ENCODE peak calls at places on chromosomes 12 and 14, in nine cellular contexts. W, S, V, X, N, U, Y, B and R are unnamed samples.

GRCh38 chr12:90546511-90546910 is 408.5 kb downstream of the CCER1 start:
- DNase-seq in W (no peak), V (no peak), U (no peak), N (no peak), S (no peak), Y (no peak), X (no peak), B (no peak), R (no peak)

GRCh38 chr14:57962293-57962996 is 96.6 kb upstream of the SLC35F4 start:
- DNase-seq in N (no peak), U (no peak), W (no peak), S (no peak), V (peak; percentile 95), Y (no peak), X (no peak), B (peak; percentile 94), R (no peak)

GRCh38 chr12:57610553-57611115 is 601 bp upstream of the ARHGEF25 start:
- DNase-seq in W (peak; percentile 73), V (peak; percentile 51), U (no peak), N (no peak), X (no peak), Y (no peak), B (peak; percentile 61), S (no peak), R (no peak)

GRCh38 chr12:25767613-25768012 is 190.9 kb upstream of the RASSF8 start:
- DNase-seq in Y (no peak), X (no peak), V (no peak), U (no peak), S (no peak), N (no peak), W (no peak), B (no peak), R (no peak)

GRCh38 chr14:95262511-95262891 is 57.2 kb downstream of the CLMN start:
- DNase-seq in N (no peak), V (no peak), U (no peak), S (no peak), X (no peak), B (no peak), W (no peak), Y (no peak), R (no peak)

GRCh38 chr12:114131824-114132223 is 165.7 kb upstream of the RBM19 start:
- DNase-seq in V (peak; percentile 56), U (no peak), B (no peak), N (no peak), Y (no peak), X (no peak), S (no peak), W (no peak), R (no peak)

GRCh38 chr12:15038137-15038536 is 65.3 kb downstream of the PDE6H start:
- DNase-seq in U (no peak), W (no peak), V (no peak), X (no peak), Y (no peak), B (no peak), N (no peak), S (no peak), R (no peak)

GRCh38 chr12:109065154-109065852 is 12.9 kb downstream of the USP30 start:
- DNase-seq in Y (no peak), B (no peak), X (no peak), U (no peak), V (no peak), S (no peak), N (no peak), W (no peak), R (no peak)

GRCh38 chr12:6549379-6550151 is 6.3 kb downstream of the IFFO1 start:
- DNase-seq in V (no peak), X (no peak), N (no peak), S (no peak), B (no peak), U (no peak), Y (no peak), W (no peak), R (no peak)

GRCh38 chr14:81269100-81269978 is 48.6 kb upstream of the GTF2A1 start:
- DNase-seq in W (no peak), Y (no peak), N (no peak), V (peak; percentile 84), S (peak; percentile 77), U (no peak), B (peak; percentile 65), X (peak; percentile 68), R (peak; percentile 69)

GRCh38 chr14:53954551-53955233 is 1.9 kb downstream of the BMP4 start:
- DNase-seq in V (no peak), S (peak; percentile 31), U (peak; percentile 69), X (peak; percentile 21), Y (no peak), B (peak; percentile 57), N (no peak), W (peak; percentile 26), R (peak; percentile 46)

GRCh38 chr12:95820096-95820703 is 29.6 kb upstream of the NTN4 start:
- DNase-seq in S (peak; percentile 69), W (no peak), Y (no peak), N (no peak), X (peak; percentile 75), V (peak; percentile 64), B (peak; percentile 50), U (no peak), R (peak; percentile 57)

GRCh38 chr12:19085090-19085489 is 44.4 kb upstream of the PLEKHA5 start:
- DNase-seq in U (no peak), S (peak; percentile 30), V (no peak), N (no peak), Y (no peak), B (no peak), X (no peak), W (no peak), R (no peak)

GRCh38 chr12:5022465-5023061 is 21.1 kb upstream of the KCNA5 start:
- DNase-seq in B (peak; percentile 79), N (peak; percentile 7), Y (no peak), X (peak; percentile 57), S (peak; percentile 53), U (no peak), W (peak; percentile 32), V (peak; percentile 80), R (no peak)

GRCh38 chr12:47824629-47825028 is 4.9 kb upstream of the HDAC7 start:
- DNase-seq in X (no peak), B (no peak), V (no peak), W (no peak), N (no peak), S (no peak), U (no peak), Y (no peak), R (no peak)
- H3K4me3 ChIP-seq in X (no peak overlapping the region), B (no peak overlapping the region), V (no peak overlapping the region), W (no peak overlapping the region), N (peak overlapping the region; percentile 18), S (no peak overlapping the region), U (no peak overlapping the region), Y (peak overlapping the region; percentile 6), R (no peak overlapping the region)

GRCh38 chr14:105528859-105529505 is 2.6 kb downstream of the TMEM121 start:
- DNase-seq in B (no peak), W (no peak), Y (no peak), V (no peak), N (no peak), S (no peak), X (no peak), U (peak; percentile 66), R (no peak)
- H3K4me3 ChIP-seq in B (no peak overlapping the region), W (peak overlapping the region; percentile 45), Y (peak overlapping the region; percentile 63), V (no peak overlapping the region), N (peak overlapping the region; percentile 53), S (no peak overlapping the region), X (peak overlapping the region; percentile 52), U (peak overlapping the region; percentile 64), R (no peak overlapping the region)

GRCh38 chr12:112913038-112913688 is 6.4 kb downstream of the OAS1 start:
- DNase-seq in V (no peak), W (no peak), S (no peak), U (no peak), Y (no peak), N (no peak), B (no peak), X (no peak), R (no peak)
- H3K4me3 ChIP-seq in V (no peak overlapping the region), W (no peak overlapping the region), S (no peak overlapping the region), U (no peak overlapping the region), Y (no peak overlapping the region), N (no peak overlapping the region), B (no peak overlapping the region), X (no peak overlapping the region), R (no peak overlapping the region)

GRCh38 chr14:24189460-24189859 is 844 bp upstream of the IPO4 start:
- DNase-seq in Y (no peak), W (no peak), B (no peak), X (no peak), U (no peak), S (no peak), V (no peak), N (no peak), R (no peak)
- H3K4me3 ChIP-seq in Y (no peak overlapping the region), W (no peak overlapping the region), B (peak overlapping the region; percentile 65), X (no peak overlapping the region), U (no peak overlapping the region), S (no peak overlapping the region), V (no peak overlapping the region), N (no peak overlapping the region), R (no peak overlapping the region)

GRCh38 chr12:69986109-69986508 is 161.1 kb downstream of the MYRFL start:
- DNase-seq in N (no peak), S (no peak), W (no peak), Y (no peak), X (no peak), U (no peak), V (no peak), B (no peak), R (no peak)

GRCh38 chr12:69987453-69988102 is 162.6 kb downstream of the MYRFL start:
- DNase-seq in Y (no peak), U (no peak), B (no peak), N (no peak), W (no peak), S (peak; percentile 98), V (no peak), X (peak; percentile 76), R (peak; percentile 40)

GRCh38 chr12:69985656-69986055 is 160.6 kb downstream of the MYRFL start:
- DNase-seq in V (peak; percentile 62), Y (no peak), S (no peak), B (peak; percentile 20), N (no peak), W (no peak), X (peak; percentile 50), U (no peak), R (peak; percentile 47)

GRCh38 chr12:69991683-69992297 is 166.8 kb downstream of the MYRFL start:
- DNase-seq in S (no peak), Y (no peak), B (no peak), W (no peak), N (no peak), V (no peak), U (no peak), X (no peak), R (no peak)

GRCh38 chr12:69988601-69989194 is 163.7 kb downstream of the MYRFL start:
- DNase-seq in V (no peak), S (peak; percentile 86), N (no peak), U (no peak), X (no peak), W (no peak), B (no peak), Y (no peak), R (no peak)
- H3K4me3 ChIP-seq in V (no peak overlapping the region), S (peak overlapping the region; percentile 40), N (no peak overlapping the region), U (no peak overlapping the region), X (no peak overlapping the region), W (no peak overlapping the region), B (no peak overlapping the region), Y (no peak overlapping the region), R (no peak overlapping the region)